ENCODE peak calls at places on chromosomes 5 and 9, in five cellular contexts. One of them, this sample, is unnamed.

GRCh38 chr5:107466233-107466769 is 204.4 kb downstream of the EFNA5 start:
- DNase-seq in NB4: no peak
- DNase-seq in fibroblast of villous mesenchyme: peak; percentile 85
- DNase-seq in brain microvascular endothelial cell: peak; percentile 92
- DNase-seq in WTC11: peak; percentile 36
- DNase-seq in this sample: peak; percentile 28

GRCh38 chr5:176427971-176428370 is 11.6 kb upstream of the CLTB start:
- DNase-seq in fibroblast of villous mesenchyme: no peak
- DNase-seq in brain microvascular endothelial cell: no peak
- DNase-seq in NB4: no peak
- DNase-seq in WTC11: no peak
- DNase-seq in this sample: no peak

GRCh38 chr5:39523821-39524220 is 99.0 kb upstream of the DAB2 start:
- DNase-seq in fibroblast of villous mesenchyme: no peak
- DNase-seq in NB4: no peak
- DNase-seq in WTC11: no peak
- DNase-seq in brain microvascular endothelial cell: peak; percentile 50
- DNase-seq in this sample: no peak

GRCh38 chr5:176389114-176389768 is 690 bp downstream of the HIGD2A start:
- DNase-seq in brain microvascular endothelial cell: no peak
- DNase-seq in fibroblast of villous mesenchyme: no peak
- DNase-seq in WTC11: no peak
- DNase-seq in NB4: no peak
- DNase-seq in this sample: no peak

GRCh38 chr9:33030285-33030684 is 5.2 kb downstream of the DNAJA1 start:
- DNase-seq in WTC11: no peak
- DNase-seq in fibroblast of villous mesenchyme: no peak
- DNase-seq in NB4: no peak
- DNase-seq in brain microvascular endothelial cell: no peak
- DNase-seq in this sample: no peak

GRCh38 chr5:179668404-179668803 is 12.4 kb downstream of the CBY3 start:
- DNase-seq in fibroblast of villous mesenchyme: peak; percentile 64
- DNase-seq in NB4: peak; percentile 79
- DNase-seq in brain microvascular endothelial cell: peak; percentile 62
- DNase-seq in WTC11: peak; percentile 82
- DNase-seq in this sample: no peak

GRCh38 chr5:32419791-32420190 is 24.7 kb downstream of the ZFR start:
- DNase-seq in WTC11: no peak
- DNase-seq in NB4: no peak
- DNase-seq in brain microvascular endothelial cell: no peak
- DNase-seq in fibroblast of villous mesenchyme: no peak
- DNase-seq in this sample: no peak

GRCh38 chr9:98908897-98909634 is 34.6 kb upstream of the COL15A1 start:
- DNase-seq in NB4: no peak
- DNase-seq in fibroblast of villous mesenchyme: peak; percentile 71
- DNase-seq in WTC11: no peak
- DNase-seq in brain microvascular endothelial cell: peak; percentile 60
- DNase-seq in this sample: no peak

GRCh38 chr5:72110401-72111013 is 3.2 kb downstream of the MAP1B start:
- DNase-seq in fibroblast of villous mesenchyme: no peak
- DNase-seq in NB4: no peak
- DNase-seq in brain microvascular endothelial cell: no peak
- DNase-seq in WTC11: no peak
- DNase-seq in this sample: no peak

GRCh38 chr9:131950487-131950886 is 129.2 kb downstream of the MED27 start:
- DNase-seq in NB4: no peak
- DNase-seq in fibroblast of villous mesenchyme: no peak
- DNase-seq in brain microvascular endothelial cell: no peak
- DNase-seq in WTC11: no peak
- DNase-seq in this sample: no peak

GRCh38 chr5:10124287-10124686 is 125.4 kb downstream of the ATPSCKMT start:
- DNase-seq in brain microvascular endothelial cell: no peak
- DNase-seq in fibroblast of villous mesenchyme: no peak
- DNase-seq in WTC11: no peak
- DNase-seq in NB4: no peak
- DNase-seq in this sample: no peak

GRCh38 chr9:133474215-133474614 is 4.7 kb downstream of the SLC2A6 start:
- DNase-seq in brain microvascular endothelial cell: no peak
- DNase-seq in fibroblast of villous mesenchyme: no peak
- DNase-seq in NB4: peak; percentile 73
- DNase-seq in WTC11: no peak
- DNase-seq in this sample: no peak

GRCh38 chr5:178422400-178422775 is 167.8 kb downstream of the COL23A1 start:
- DNase-seq in WTC11: no peak
- DNase-seq in fibroblast of villous mesenchyme: no peak
- DNase-seq in NB4: no peak
- DNase-seq in brain microvascular endothelial cell: no peak
- DNase-seq in this sample: no peak

GRCh38 chr5:139207302-139208000 is 9.3 kb upstream of the SIL1 start:
- DNase-seq in NB4: no peak
- DNase-seq in fibroblast of villous mesenchyme: no peak
- DNase-seq in brain microvascular endothelial cell: no peak
- DNase-seq in WTC11: no peak
- DNase-seq in this sample: no peak

GRCh38 chr9:134935056-134936020 is 17.6 kb upstream of the FCN1 start:
- DNase-seq in brain microvascular endothelial cell: no peak
- DNase-seq in WTC11: no peak
- DNase-seq in fibroblast of villous mesenchyme: no peak
- DNase-seq in NB4: no peak
- DNase-seq in this sample: no peak

GRCh38 chr5:68189613-68190012 is 25.9 kb upstream of the PIK3R1 start:
- DNase-seq in fibroblast of villous mesenchyme: no peak
- DNase-seq in NB4: no peak
- DNase-seq in WTC11: no peak
- DNase-seq in brain microvascular endothelial cell: no peak
- DNase-seq in this sample: no peak

GRCh38 chr9:134910146-134910545 is 7.6 kb downstream of the FCN1 start:
- DNase-seq in fibroblast of villous mesenchyme: no peak
- DNase-seq in WTC11: no peak
- DNase-seq in NB4: no peak
- DNase-seq in brain microvascular endothelial cell: no peak
- DNase-seq in this sample: no peak

GRCh38 chr9:18861599-18862546 is 171.1 kb downstream of the SAXO1 start:
- DNase-seq in brain microvascular endothelial cell: peak; percentile 70
- DNase-seq in fibroblast of villous mesenchyme: peak; percentile 12
- DNase-seq in NB4: no peak
- DNase-seq in WTC11: peak; percentile 38
- DNase-seq in this sample: no peak

GRCh38 chr9:123607987-123608565 is 252.1 kb downstream of the CRB2 start:
- DNase-seq in brain microvascular endothelial cell: no peak
- DNase-seq in WTC11: no peak
- DNase-seq in NB4: no peak
- DNase-seq in fibroblast of villous mesenchyme: no peak
- DNase-seq in this sample: no peak

DNA sequence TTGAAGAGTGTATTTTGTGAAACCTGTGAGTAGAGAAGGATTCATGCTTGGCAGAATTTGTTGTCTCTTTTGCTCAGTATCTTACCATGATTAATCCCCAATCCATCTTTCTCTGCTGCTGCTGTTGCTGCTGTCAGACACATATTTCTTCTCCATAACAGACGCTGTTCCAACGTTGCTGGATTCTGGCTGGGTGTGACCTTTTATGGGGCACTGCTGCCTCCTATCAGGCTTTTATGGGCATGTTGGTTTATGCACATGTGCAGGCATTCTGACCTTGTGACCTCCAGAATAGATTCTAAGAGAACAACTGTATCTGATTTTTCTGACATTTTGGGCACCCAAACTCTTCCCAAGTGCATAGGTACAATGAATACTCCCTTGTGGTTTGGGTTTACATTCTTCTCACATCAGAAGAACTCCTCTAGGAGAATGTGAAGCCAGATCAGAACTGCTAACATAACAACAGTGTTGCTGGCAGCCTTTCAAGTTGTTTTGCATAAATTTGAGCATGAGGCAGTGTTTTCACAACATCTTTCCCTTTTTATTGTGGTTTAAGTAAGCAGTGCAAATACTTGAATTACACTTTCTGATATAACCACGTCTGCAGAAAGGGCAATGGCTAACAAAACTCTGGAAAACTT is 9.2 kb upstream of the ISL1 start:
- DNase-seq in NB4: no peak
- DNase-seq in WTC11: no peak
- DNase-seq in fibroblast of villous mesenchyme: no peak
- DNase-seq in brain microvascular endothelial cell: no peak
- DNase-seq in this sample: no peak
- TF ChIP-seq CTCF in NB4: no peak
- TF ChIP-seq CTCF in WTC11: no peak
- TF ChIP-seq CTCF in fibroblast of villous mesenchyme: no peak
- TF ChIP-seq CTCF in brain microvascular endothelial cell: no peak
- TF ChIP-seq CTCF in this sample: no peak

GRCh38 chr9:34047864-34048729 is 590 bp downstream of the UBAP2 start:
- DNase-seq in fibroblast of villous mesenchyme: no peak
- DNase-seq in NB4: peak; percentile 92
- DNase-seq in WTC11: peak; percentile 48
- DNase-seq in brain microvascular endothelial cell: no peak
- DNase-seq in this sample: no peak

GRCh38 chr9:34048730-34049629 is at the start of gene UBAP2:
- DNase-seq in brain microvascular endothelial cell: peak; percentile 98
- DNase-seq in WTC11: peak; percentile 97
- DNase-seq in NB4: peak; percentile 100
- DNase-seq in fibroblast of villous mesenchyme: peak; percentile 98
- DNase-seq in this sample: peak; percentile 99

GRCh38 chr9:34046784-34047379 is 1.8 kb downstream of the UBAP2 start:
- DNase-seq in fibroblast of villous mesenchyme: peak; percentile 38
- DNase-seq in brain microvascular endothelial cell: no peak
- DNase-seq in WTC11: no peak
- DNase-seq in NB4: peak; percentile 74
- DNase-seq in this sample: no peak

GRCh38 chr9:34045903-34046302 is 2.8 kb downstream of the UBAP2 start:
- DNase-seq in brain microvascular endothelial cell: no peak
- DNase-seq in WTC11: no peak
- DNase-seq in NB4: no peak
- DNase-seq in fibroblast of villous mesenchyme: no peak
- DNase-seq in this sample: no peak

GRCh38 chr9:34049630-34050384 is 1.1 kb upstream of the UBAP2 start:
- DNase-seq in brain microvascular endothelial cell: no peak
- DNase-seq in NB4: peak; percentile 56
- DNase-seq in fibroblast of villous mesenchyme: no peak
- DNase-seq in WTC11: peak; percentile 26
- DNase-seq in this sample: no peak
- TF ChIP-seq CTCF in brain microvascular endothelial cell: no peak
- TF ChIP-seq CTCF in NB4: no peak
- TF ChIP-seq CTCF in fibroblast of villous mesenchyme: no peak
- TF ChIP-seq CTCF in WTC11: no peak
- TF ChIP-seq CTCF in this sample: no peak

GRCh38 chr9:13213337-13213736 is 66.2 kb downstream of the MPDZ start:
- DNase-seq in brain microvascular endothelial cell: no peak
- DNase-seq in WTC11: no peak
- DNase-seq in NB4: peak; percentile 30
- DNase-seq in fibroblast of villous mesenchyme: peak; percentile 48
- DNase-seq in this sample: no peak
- TF ChIP-seq CTCF in brain microvascular endothelial cell: peak; percentile 6
- TF ChIP-seq CTCF in WTC11: no peak
- TF ChIP-seq CTCF in NB4: no peak
- TF ChIP-seq CTCF in fibroblast of villous mesenchyme: peak; percentile 42
- TF ChIP-seq CTCF in this sample: no peak

GRCh38 chr5:43608406-43608805 is 5.4 kb downstream of the NNT start:
- DNase-seq in fibroblast of villous mesenchyme: no peak
- DNase-seq in brain microvascular endothelial cell: no peak
- DNase-seq in WTC11: no peak
- DNase-seq in NB4: no peak
- DNase-seq in this sample: no peak

GRCh38 chr5:43606351-43606750 is 3.4 kb downstream of the NNT start:
- DNase-seq in WTC11: no peak
- DNase-seq in brain microvascular endothelial cell: no peak
- DNase-seq in fibroblast of villous mesenchyme: no peak
- DNase-seq in NB4: no peak
- DNase-seq in this sample: no peak

GRCh38 chr5:43613370-43613769 is 10.4 kb downstream of the NNT start:
- DNase-seq in NB4: no peak
- DNase-seq in WTC11: no peak
- DNase-seq in fibroblast of villous mesenchyme: no peak
- DNase-seq in brain microvascular endothelial cell: no peak
- DNase-seq in this sample: no peak

GRCh38 chr5:43604699-43605098 is 1.7 kb downstream of the NNT start:
- DNase-seq in WTC11: no peak
- DNase-seq in fibroblast of villous mesenchyme: no peak
- DNase-seq in brain microvascular endothelial cell: no peak
- DNase-seq in NB4: no peak
- DNase-seq in this sample: no peak

GRCh38 chr5:43609752-43610151 is 6.8 kb downstream of the NNT start:
- DNase-seq in WTC11: no peak
- DNase-seq in fibroblast of villous mesenchyme: no peak
- DNase-seq in NB4: peak; percentile 36
- DNase-seq in brain microvascular endothelial cell: no peak
- DNase-seq in this sample: no peak
- TF ChIP-seq CTCF in WTC11: no peak
- TF ChIP-seq CTCF in fibroblast of villous mesenchyme: peak; percentile 44
- TF ChIP-seq CTCF in NB4: peak; percentile 23
- TF ChIP-seq CTCF in brain microvascular endothelial cell: peak; percentile 51
- TF ChIP-seq CTCF in this sample: no peak

GRCh38 chr5:156475831-156476551 is 149.0 kb downstream of the SGCD start:
- DNase-seq in brain microvascular endothelial cell: peak; percentile 88
- DNase-seq in fibroblast of villous mesenchyme: peak; percentile 92
- DNase-seq in NB4: no peak
- DNase-seq in WTC11: no peak
- DNase-seq in this sample: no peak
- TF ChIP-seq CTCF in brain microvascular endothelial cell: peak; percentile 8
- TF ChIP-seq CTCF in fibroblast of villous mesenchyme: peak; percentile 19
- TF ChIP-seq CTCF in NB4: no peak
- TF ChIP-seq CTCF in WTC11: no peak
- TF ChIP-seq CTCF in this sample: no peak

GRCh38 chr9:121839726-121840500 is 188.5 kb downstream of the DAB2IP start:
- DNase-seq in brain microvascular endothelial cell: no peak
- DNase-seq in fibroblast of villous mesenchyme: no peak
- DNase-seq in WTC11: no peak
- DNase-seq in NB4: no peak
- DNase-seq in this sample: no peak

GRCh38 chr9:121837113-121838010 is 185.9 kb downstream of the DAB2IP start:
- DNase-seq in brain microvascular endothelial cell: no peak
- DNase-seq in fibroblast of villous mesenchyme: peak; percentile 69
- DNase-seq in WTC11: no peak
- DNase-seq in NB4: no peak
- DNase-seq in this sample: no peak

GRCh38 chr9:121840838-121841760 is 189.7 kb downstream of the DAB2IP start:
- DNase-seq in fibroblast of villous mesenchyme: no peak
- DNase-seq in WTC11: no peak
- DNase-seq in brain microvascular endothelial cell: no peak
- DNase-seq in NB4: peak; percentile 54
- DNase-seq in this sample: no peak

GRCh38 chr9:121836382-121836885 is 185.0 kb downstream of the DAB2IP start:
- DNase-seq in fibroblast of villous mesenchyme: no peak
- DNase-seq in NB4: no peak
- DNase-seq in WTC11: no peak
- DNase-seq in brain microvascular endothelial cell: no peak
- DNase-seq in this sample: no peak

GRCh38 chr9:121838757-121839669 is 187.6 kb downstream of the DAB2IP start:
- DNase-seq in brain microvascular endothelial cell: no peak
- DNase-seq in NB4: no peak
- DNase-seq in WTC11: no peak
- DNase-seq in fibroblast of villous mesenchyme: no peak
- DNase-seq in this sample: no peak
- TF ChIP-seq CTCF in brain microvascular endothelial cell: peak; percentile 50
- TF ChIP-seq CTCF in NB4: peak; percentile 3
- TF ChIP-seq CTCF in WTC11: no peak
- TF ChIP-seq CTCF in fibroblast of villous mesenchyme: no peak
- TF ChIP-seq CTCF in this sample: no peak

This sample was measured in omental fat pad.